ENCODE peak calls at places on chromosomes 11 and 22, in five cellular contexts. T is K562, R is esophagus squamous epithelium, Q is tibial nerve, O is psoas muscle. H is an unnamed sample.

GRCh38 chr22:49763696-49764095 is 64.0 kb downstream of the BRD1 start:
- DNase-seq in R (no peak), T (no peak), Q (no peak), O (peak; percentile 35), H (no peak)

GRCh38 chr22:35785181-35785923 is 67.7 kb downstream of the APOL5 start:
- DNase-seq in Q (no peak), T (no peak), O (no peak), R (no peak), H (no peak)

GRCh38 chr11:1041149-1041467 is 4.6 kb upstream of the MUC6 start:
- DNase-seq in O (no peak), T (no peak), R (no peak), Q (no peak), H (no peak)

GRCh38 chr11:8265681-8266241 is 2.1 kb upstream of the LMO1 start:
- DNase-seq in T (no peak), R (no peak), Q (no peak), O (no peak), H (no peak)

GRCh38 chr11:126332221-126332711 is 23.2 kb upstream of the ST3GAL4 start:
- DNase-seq in T (no peak), Q (peak; percentile 58), R (no peak), O (peak; percentile 92), H (no peak)

GRCh38 chr11:18853086-18853720 is 61.6 kb upstream of the PTPN5 start:
- DNase-seq in Q (no peak), R (no peak), T (no peak), O (no peak), H (peak; percentile 48)

GRCh38 chr22:39142088-39142667 is 10.3 kb downstream of the CBX7 start:
- DNase-seq in R (no peak), O (no peak), T (no peak), Q (no peak), H (no peak)

GRCh38 chr11:122363306-122363705 is 247.3 kb upstream of the BLID start:
- DNase-seq in T (no peak), R (no peak), Q (no peak), O (no peak), H (no peak)

GRCh38 chr11:81237139-81237538 is 1496.5 kb downstream of the FAM181B start:
- DNase-seq in Q (peak; percentile 45), T (no peak), R (no peak), O (no peak), H (peak; percentile 68)

GRCh38 chr11:46588915-46589314 is 4.9 kb downstream of the AMBRA1 start:
- DNase-seq in R (no peak), O (no peak), T (no peak), Q (no peak), H (no peak)

GRCh38 chr22:44777364-44777756 is 25.0 kb downstream of the ARHGAP8 start:
- DNase-seq in O (no peak), Q (no peak), T (no peak), R (no peak), H (peak; percentile 42)

GRCh38 chr11:36149538-36150242 is 139.5 kb downstream of the COMMD9 start:
- DNase-seq in Q (peak; percentile 67), R (no peak), O (peak; percentile 67), T (peak; percentile 89), H (peak; percentile 93)

GRCh38 chr11:40247023-40247422 is 1212.4 kb downstream of the LRRC4C start:
- DNase-seq in Q (no peak), R (no peak), T (no peak), O (no peak), H (no peak)

GRCh38 chr11:61141601-61142028 is 19.6 kb downstream of the VPS37C start:
- DNase-seq in R (no peak), O (peak; percentile 67), T (peak; percentile 57), Q (no peak), H (peak; percentile 32)

GRCh38 chr22:20231499-20232236 is 36.5 kb downstream of the RTN4R start:
- DNase-seq in T (no peak), R (no peak), O (no peak), Q (no peak), H (no peak)

GRCh38 chr11:65310215-65310614 is 4.5 kb upstream of the CDC42EP2 start:
- DNase-seq in Q (no peak), O (peak; percentile 79), T (no peak), R (no peak), H (peak; percentile 80)

GRCh38 chr11:65489061-65489705 is 9.7 kb upstream of the MALAT1 start:
- DNase-seq in O (peak; percentile 71), R (no peak), T (peak; percentile 34), Q (no peak), H (no peak)

GRCh38 chr22:31271485-31271884 is 20.8 kb downstream of the PIK3IP1 start:
- DNase-seq in T (no peak), Q (no peak), R (no peak), O (no peak), H (no peak)

GRCh38 chr11:86440305-86440716 is 65.6 kb downstream of the CCDC81 start:
- DNase-seq in T (no peak), O (peak; percentile 75), R (no peak), Q (peak; percentile 59), H (no peak)

GRCh38 chr11:32448232-32448631 is 12.9 kb upstream of the WT1 start:
- DNase-seq in T (peak; percentile 69), O (no peak), Q (no peak), R (no peak), H (no peak)

GRCh38 chr22:42208362-42208761 is 62.1 kb downstream of the TCF20 start:
- DNase-seq in O (no peak), T (no peak), Q (no peak), R (no peak), H (no peak)

GRCh38 chr22:39309881-39310714 is 9.3 kb downstream of the RPL3 start:
- DNase-seq in Q (no peak), O (no peak), T (no peak), R (no peak), H (peak; percentile 31)

GRCh38 chr11:61917357-61918109 is at the start of gene RAB3IL1:
- DNase-seq in Q (peak; percentile 66), O (peak; percentile 82), R (no peak), T (peak; percentile 82), H (peak; percentile 44)

GRCh38 chr11:96736591-96736990 is 346.8 kb downstream of the JRKL start:
- DNase-seq in O (no peak), R (no peak), Q (no peak), T (no peak), H (no peak)

GRCh38 chr11:122745111-122745510 is 89.6 kb downstream of the UBASH3B start:
- DNase-seq in O (no peak), R (no peak), Q (no peak), T (no peak), H (no peak)

GRCh38 chr22:23183107-23183698 is 2.9 kb downstream of the BCR start:
- DNase-seq in R (no peak), O (no peak), Q (peak; percentile 63), T (peak; percentile 95), H (peak; percentile 98)

GRCh38 chr11:82191690-82192089 is 542.0 kb downstream of the FAM181B start:
- DNase-seq in Q (no peak), O (peak; percentile 34), T (no peak), R (no peak), H (no peak)

GRCh38 chr11:44793350-44794090 is 66.8 kb downstream of the TSPAN18 start:
- DNase-seq in T (peak; percentile 26), O (no peak), Q (no peak), R (no peak), H (no peak)

GRCh38 chr11:69010964-69011623 is 2.0 kb downstream of the MRGPRF start:
- DNase-seq in R (no peak), Q (peak; percentile 69), O (peak; percentile 79), T (peak; percentile 93), H (no peak)

GRCh38 chr11:64233913-64234839 is at the start of gene VEGFB:
- DNase-seq in Q (peak; percentile 55), T (peak; percentile 86), R (no peak), O (peak; percentile 79), H (peak; percentile 68)

GRCh38 chr11:17743808-17744119 is 9.2 kb downstream of the KCNC1 start:
- DNase-seq in O (no peak), Q (no peak), R (no peak), T (no peak), H (no peak)

GRCh38 chr11:93717501-93717900 is 23.8 kb downstream of the TAF1D start:
- DNase-seq in Q (no peak), R (no peak), O (no peak), T (no peak), H (no peak)

GRCh38 chr11:92892769-92893168 is 76.7 kb upstream of the MTNR1B start:
- DNase-seq in R (no peak), O (no peak), Q (no peak), T (no peak), H (no peak)

GRCh38 chr22:42365337-42365865 is 66.8 kb downstream of the NFAM1 start:
- DNase-seq in R (no peak), O (no peak), Q (peak; percentile 38), T (no peak), H (peak; percentile 60)

GRCh38 chr11:129252621-129253020 is 60.5 kb upstream of the ARHGAP32 start:
- DNase-seq in T (no peak), R (no peak), O (no peak), Q (no peak), H (no peak)

GRCh38 chr11:129251067-129251466 is 58.9 kb upstream of the ARHGAP32 start:
- DNase-seq in Q (no peak), R (no peak), T (no peak), O (no peak), H (no peak)

GRCh38 chr11:129248618-129249017 is 56.5 kb upstream of the ARHGAP32 start:
- DNase-seq in R (no peak), O (no peak), Q (no peak), T (no peak), H (no peak)

GRCh38 chr11:129249351-129249750 is 57.2 kb upstream of the ARHGAP32 start:
- DNase-seq in R (no peak), O (no peak), T (no peak), Q (no peak), H (no peak)

GRCh38 chr11:129249923-129250322 is 57.8 kb upstream of the ARHGAP32 start:
- DNase-seq in O (no peak), T (no peak), Q (no peak), R (no peak), H (no peak)
- H3K4me1 ChIP-seq in O (peaks cover 21% of the 10 kb centered on the region), T (no peaks in the 10 kb centered on the region), Q (no peaks in the 10 kb centered on the region), R (no peaks in the 10 kb centered on the region), H (peaks cover 7% of the 10 kb centered on the region)

GRCh38 chr11:6418958-6419611 is at the start of gene APBB1:
- DNase-seq in T (peak; percentile 82), O (peak; percentile 84), R (no peak), Q (peak; percentile 58), H (peak; percentile 63)
- H3K27ac ChIP-seq in T (no peak within 1 kb of the TSS), O (peak within 1 kb of the TSS; percentile 89), R (peak within 1 kb of the TSS; percentile 94), Q (peak within 1 kb of the TSS; percentile 93), H (no peak within 1 kb of the TSS)

DNA sequence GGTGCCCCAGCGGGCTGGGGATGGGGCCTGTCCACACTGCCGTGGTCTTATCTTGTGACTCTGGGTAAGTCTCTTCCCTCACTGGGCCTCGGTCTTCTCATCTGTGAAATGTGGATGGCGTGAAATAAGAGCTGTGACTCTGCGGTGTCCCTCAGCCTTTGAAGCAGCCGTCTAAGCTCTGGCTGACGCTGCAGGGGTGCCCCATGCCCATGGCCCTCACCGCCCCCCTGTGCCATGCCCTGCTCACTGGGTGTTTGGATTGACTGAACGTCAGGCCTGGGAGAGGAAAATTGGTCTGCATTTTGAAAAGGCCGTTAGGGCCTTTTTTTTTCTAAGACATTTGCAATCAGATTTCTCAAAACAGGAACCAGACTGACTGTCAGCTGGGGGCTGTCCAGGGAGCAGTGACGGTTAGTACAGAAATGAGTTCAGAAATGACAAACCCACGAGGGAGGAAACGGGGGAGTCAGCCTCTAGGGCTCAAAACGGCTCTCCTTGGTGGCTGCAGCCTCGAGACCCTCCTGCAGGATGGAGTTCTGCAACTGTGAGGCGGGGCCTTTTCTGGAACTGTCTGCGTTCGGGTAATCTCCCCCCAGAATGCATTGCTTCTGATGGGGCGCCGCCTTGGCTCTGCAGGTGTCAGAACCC is 1.9 kb downstream of the GRK2 start:
- DNase-seq in O (peak; percentile 57), T (no peak), R (no peak), Q (no peak), H (no peak)
- H3K4me1 ChIP-seq in O (peaks cover 59% of the 10 kb centered on the region), T (peaks cover 34% of the 10 kb centered on the region), R (peaks cover 87% of the 10 kb centered on the region), Q (peaks cover 74% of the 10 kb centered on the region), H (no peaks in the 10 kb centered on the region)

GRCh38 chr11:73784734-73785133 is 2.9 kb upstream of the MRPL48 start:
- DNase-seq in T (no peak), Q (no peak), O (no peak), R (no peak), H (no peak)
- H3K27ac ChIP-seq in T (peak overlapping the region; percentile 63), Q (no peak overlapping the region), O (no peak overlapping the region), R (peak overlapping the region; percentile 25), H (no peak overlapping the region)

H was measured in SJCRH30.